ENCODE peak calls at places on chromosomes 4 and X, in five cellular contexts. One of them, this sample, is unnamed.

GRCh38 chrX:39759526-39760224 is 338.1 kb downstream of the BCOR start:
- DNase-seq in sigmoid colon: peak
- DNase-seq in right lobe of liver: no peak
- DNase-seq in CD4-positive, alpha-beta T cell: no peak
- DNase-seq in upper lobe of left lung: no peak
- DNase-seq in this sample: no peak

GRCh38 chrX:120794525-120794975 is 81.1 kb downstream of the CT47B1 start:
- DNase-seq in sigmoid colon: no peak
- DNase-seq in right lobe of liver: no peak
- DNase-seq in CD4-positive, alpha-beta T cell: no peak
- DNase-seq in upper lobe of left lung: no peak
- DNase-seq in this sample: no peak

GRCh38 chrX:10945463-10945862 is 165.7 kb upstream of the HCCS start:
- DNase-seq in sigmoid colon: no peak
- DNase-seq in right lobe of liver: no peak
- DNase-seq in CD4-positive, alpha-beta T cell: no peak
- DNase-seq in upper lobe of left lung: no peak
- DNase-seq in this sample: no peak

GRCh38 chrX:72269671-72270251 is 7.3 kb downstream of the RPS4X start:
- DNase-seq in sigmoid colon: no peak
- DNase-seq in right lobe of liver: no peak
- DNase-seq in CD4-positive, alpha-beta T cell: no peak
- DNase-seq in upper lobe of left lung: no peak
- DNase-seq in this sample: no peak

GRCh38 chr4:128308986-128309385 is 21.4 kb upstream of the PGRMC2 start:
- DNase-seq in sigmoid colon: no peak
- DNase-seq in right lobe of liver: no peak
- DNase-seq in CD4-positive, alpha-beta T cell: no peak
- DNase-seq in upper lobe of left lung: no peak
- DNase-seq in this sample: no peak

GRCh38 chrX:44906041-44906440 is 33.1 kb downstream of the KDM6A start:
- DNase-seq in sigmoid colon: no peak
- DNase-seq in right lobe of liver: no peak
- DNase-seq in CD4-positive, alpha-beta T cell: no peak
- DNase-seq in upper lobe of left lung: no peak
- DNase-seq in this sample: no peak

GRCh38 chr4:139656614-139657486 is 8.8 kb upstream of the MGST2 start:
- DNase-seq in sigmoid colon: peak
- DNase-seq in right lobe of liver: peak
- DNase-seq in CD4-positive, alpha-beta T cell: peak
- DNase-seq in upper lobe of left lung: no peak
- DNase-seq in this sample: peak

GRCh38 chr4:84639143-84639542 is 56.2 kb downstream of the CDS1 start:
- DNase-seq in sigmoid colon: no peak
- DNase-seq in right lobe of liver: no peak
- DNase-seq in CD4-positive, alpha-beta T cell: no peak
- DNase-seq in upper lobe of left lung: no peak
- DNase-seq in this sample: no peak

GRCh38 chrX:40153335-40154221 is 55.8 kb upstream of the BCOR start:
- DNase-seq in sigmoid colon: peak
- DNase-seq in right lobe of liver: no peak
- DNase-seq in CD4-positive, alpha-beta T cell: no peak
- DNase-seq in upper lobe of left lung: peak
- DNase-seq in this sample: no peak

GRCh38 chr4:11805837-11806236 is 377.1 kb upstream of the HS3ST1 start:
- DNase-seq in sigmoid colon: no peak
- DNase-seq in right lobe of liver: no peak
- DNase-seq in CD4-positive, alpha-beta T cell: no peak
- DNase-seq in upper lobe of left lung: no peak
- DNase-seq in this sample: no peak
- TF ChIP-seq CTCF in sigmoid colon: peak
- TF ChIP-seq CTCF in right lobe of liver: peak
- TF ChIP-seq CTCF in CD4-positive, alpha-beta T cell: no peak
- TF ChIP-seq CTCF in upper lobe of left lung: peak
- TF ChIP-seq CTCF in this sample: peak

GRCh38 chrX:48961585-48962091 is 4.2 kb upstream of the OTUD5 start:
- DNase-seq in sigmoid colon: no peak
- DNase-seq in right lobe of liver: no peak
- DNase-seq in CD4-positive, alpha-beta T cell: no peak
- DNase-seq in upper lobe of left lung: no peak
- DNase-seq in this sample: no peak

GRCh38 chrX:48958635-48959094 is 1.3 kb upstream of the OTUD5 start:
- DNase-seq in sigmoid colon: peak
- DNase-seq in right lobe of liver: no peak
- DNase-seq in CD4-positive, alpha-beta T cell: no peak
- DNase-seq in upper lobe of left lung: no peak
- DNase-seq in this sample: peak

GRCh38 chrX:48957477-48957826 is at the start of gene OTUD5:
- DNase-seq in sigmoid colon: no peak
- DNase-seq in right lobe of liver: no peak
- DNase-seq in CD4-positive, alpha-beta T cell: peak
- DNase-seq in upper lobe of left lung: peak
- DNase-seq in this sample: no peak

GRCh38 chrX:48957827-48958634 is 624 bp upstream of the OTUD5 start:
- DNase-seq in sigmoid colon: peak
- DNase-seq in right lobe of liver: peak
- DNase-seq in CD4-positive, alpha-beta T cell: peak
- DNase-seq in upper lobe of left lung: peak
- DNase-seq in this sample: peak

DNA sequence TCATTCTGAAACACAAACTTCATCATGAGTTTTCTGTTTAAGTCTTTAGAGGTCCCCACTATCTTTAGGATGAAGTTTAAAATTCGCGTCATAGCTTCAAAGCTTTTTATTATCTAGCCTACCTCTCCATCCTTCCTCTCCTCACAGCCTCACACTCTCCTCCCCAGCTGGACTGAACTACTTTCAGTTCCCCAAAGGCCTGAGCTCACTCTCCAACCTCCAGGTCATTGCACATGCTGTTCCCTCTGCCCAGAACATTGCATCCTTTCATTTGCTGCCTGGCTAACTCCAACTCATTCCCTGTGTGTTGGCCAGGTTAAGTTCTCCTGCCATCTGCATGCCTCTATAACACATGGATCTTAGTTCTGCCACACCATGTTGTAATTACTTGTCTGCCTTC is 2.9 kb upstream of the OTUD5 start:
- DNase-seq in sigmoid colon: no peak
- DNase-seq in right lobe of liver: no peak
- DNase-seq in CD4-positive, alpha-beta T cell: no peak
- DNase-seq in upper lobe of left lung: no peak
- DNase-seq in this sample: no peak
- H3K27ac ChIP-seq in sigmoid colon: peak
- H3K27ac ChIP-seq in right lobe of liver: no peak
- H3K27ac ChIP-seq in CD4-positive, alpha-beta T cell: no peak
- H3K27ac ChIP-seq in upper lobe of left lung: no peak
- H3K27ac ChIP-seq in this sample: no peak

DNA sequence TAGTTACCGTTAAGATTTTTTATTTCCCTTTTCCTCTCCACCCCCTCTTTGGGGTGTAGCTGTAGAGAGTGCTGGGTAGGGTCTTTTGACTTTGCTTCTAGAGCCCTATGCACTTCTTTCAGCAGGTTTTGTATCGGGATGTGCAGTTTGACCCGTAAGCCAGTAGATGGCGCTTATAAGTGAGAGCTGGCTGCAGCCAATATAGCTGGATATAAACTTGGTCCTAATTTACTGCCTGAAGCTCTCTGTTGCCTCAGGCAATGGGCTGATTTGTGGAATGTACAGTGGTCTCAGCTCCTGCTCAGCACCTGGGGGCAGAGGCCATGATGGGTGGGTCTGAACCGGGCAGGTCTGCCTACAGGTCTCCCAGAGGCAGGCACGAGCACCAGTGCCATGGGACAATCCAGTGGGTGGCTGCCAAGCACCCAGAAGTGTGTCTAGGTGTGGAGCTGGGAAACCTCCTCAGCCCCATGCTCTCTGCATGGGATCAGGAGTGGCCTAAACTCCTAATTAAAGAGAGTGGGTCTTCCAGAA is 146.5 kb downstream of the SPANXN1 start:
- DNase-seq in sigmoid colon: no peak
- DNase-seq in right lobe of liver: no peak
- DNase-seq in CD4-positive, alpha-beta T cell: no peak
- DNase-seq in upper lobe of left lung: no peak
- DNase-seq in this sample: no peak
- TF ChIP-seq CTCF in sigmoid colon: no peak
- TF ChIP-seq CTCF in right lobe of liver: peak
- TF ChIP-seq CTCF in CD4-positive, alpha-beta T cell: no peak
- TF ChIP-seq CTCF in upper lobe of left lung: no peak
- TF ChIP-seq CTCF in this sample: no peak

GRCh38 chr4:186644316-186644638 is 79.4 kb downstream of the FAT1 start:
- DNase-seq in sigmoid colon: no peak
- DNase-seq in right lobe of liver: no peak
- DNase-seq in CD4-positive, alpha-beta T cell: no peak
- DNase-seq in upper lobe of left lung: no peak
- DNase-seq in this sample: no peak

GRCh38 chr4:186642998-186643397 is 80.7 kb downstream of the FAT1 start:
- DNase-seq in sigmoid colon: no peak
- DNase-seq in right lobe of liver: no peak
- DNase-seq in CD4-positive, alpha-beta T cell: no peak
- DNase-seq in upper lobe of left lung: no peak
- DNase-seq in this sample: no peak

GRCh38 chr4:186644737-186645261 is 78.9 kb downstream of the FAT1 start:
- DNase-seq in sigmoid colon: no peak
- DNase-seq in right lobe of liver: peak
- DNase-seq in CD4-positive, alpha-beta T cell: no peak
- DNase-seq in upper lobe of left lung: no peak
- DNase-seq in this sample: no peak

GRCh38 chr4:186642530-186642929 is 81.1 kb downstream of the FAT1 start:
- DNase-seq in sigmoid colon: no peak
- DNase-seq in right lobe of liver: no peak
- DNase-seq in CD4-positive, alpha-beta T cell: no peak
- DNase-seq in upper lobe of left lung: no peak
- DNase-seq in this sample: no peak

DNA sequence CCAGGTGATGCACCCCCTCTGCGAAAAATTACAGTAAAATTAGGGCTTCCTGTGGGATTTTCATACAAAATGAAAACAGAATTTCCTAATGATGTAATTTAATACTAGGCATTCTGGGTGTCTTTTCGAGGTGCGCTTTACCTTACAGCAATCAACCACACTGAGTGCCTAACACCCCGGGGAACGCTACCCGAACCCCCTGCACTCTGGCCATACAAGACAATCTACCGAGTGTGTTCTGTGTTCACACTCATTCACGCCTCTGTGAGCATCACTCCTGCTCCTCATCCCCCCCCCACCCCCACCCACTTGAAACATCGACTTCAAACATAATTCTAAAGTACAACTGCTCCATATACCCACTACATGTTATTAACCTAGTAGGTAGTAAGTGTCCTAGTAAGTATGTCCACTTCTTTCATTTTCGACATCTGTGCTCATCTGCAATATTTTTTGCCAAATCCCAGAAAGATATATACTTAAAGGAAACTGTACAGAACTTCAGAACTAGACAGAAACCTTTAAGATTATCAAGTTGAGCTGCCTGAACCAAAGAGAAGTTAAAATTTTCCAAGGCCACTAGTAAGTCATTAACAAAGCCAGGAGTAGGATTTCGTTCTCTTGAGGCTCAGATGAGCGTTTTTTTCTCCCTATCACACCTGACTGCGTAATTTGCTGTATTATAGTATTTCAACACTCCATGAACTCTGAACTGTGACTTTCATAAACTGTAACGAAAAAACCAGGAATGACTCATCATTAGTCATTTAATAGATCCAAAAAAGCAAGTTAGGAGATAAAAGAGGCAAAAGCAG is 79.9 kb downstream of the FAT1 start:
- DNase-seq in sigmoid colon: no peak
- DNase-seq in right lobe of liver: no peak
- DNase-seq in CD4-positive, alpha-beta T cell: no peak
- DNase-seq in upper lobe of left lung: no peak
- DNase-seq in this sample: no peak
- H3K27ac ChIP-seq in sigmoid colon: no peak
- H3K27ac ChIP-seq in right lobe of liver: peak
- H3K27ac ChIP-seq in CD4-positive, alpha-beta T cell: no peak
- H3K27ac ChIP-seq in upper lobe of left lung: no peak
- H3K27ac ChIP-seq in this sample: no peak